ENCODE peak calls at places on chromosomes 1 and 21, in eight cellular contexts. E, S, P, F, K, C, D and U are unnamed samples.

GRCh38 chr1:2885001-2885400 is 83.5 kb upstream of the TTC34 start:
- DNase-seq in P (no peak), K (no peak), C (no peak), F (no peak), E (no peak), S (no peak), D (no peak), U (no peak)

GRCh38 chr1:66532798-66533783 is 862 bp upstream of the SGIP1 start:
- DNase-seq in E (peak), S (no peak), K (peak), F (no peak), D (no peak), C (no peak), P (no peak), U (no peak)

GRCh38 chr1:92411511-92411910 is 75.2 kb downstream of the GFI1 start:
- DNase-seq in F (no peak), S (no peak), K (no peak), P (no peak), C (no peak), E (no peak), D (no peak), U (no peak)

GRCh38 chr1:99171126-99171813 is 93.0 kb upstream of the PLPPR4 start:
- DNase-seq in P (no peak), F (no peak), S (no peak), K (no peak), E (no peak), C (peak), D (no peak), U (no peak)

GRCh38 chr21:45288441-45288841 is 746 bp upstream of the POFUT2 start:
- DNase-seq in P (no peak), K (no peak), E (no peak), F (no peak), S (no peak), D (no peak), C (no peak), U (peak)

GRCh38 chr1:40478276-40478675 is 1.2 kb downstream of the ZFP69 start:
- DNase-seq in K (no peak), D (no peak), E (no peak), F (no peak), C (no peak), S (no peak), P (no peak), U (no peak)

GRCh38 chr1:35111106-35111505 is 31.9 kb downstream of the ZMYM1 start:
- DNase-seq in D (no peak), F (no peak), C (no peak), P (no peak), S (peak), E (no peak), K (no peak), U (no peak)

GRCh38 chr1:39360726-39361125 is 130.7 kb upstream of the BMP8A start:
- DNase-seq in K (no peak), F (no peak), S (peak), D (no peak), C (no peak), P (no peak), E (peak), U (no peak)

GRCh38 chr1:21944261-21945074 is 7.4 kb upstream of the HSPG2 start:
- DNase-seq in E (peak), S (no peak), K (no peak), D (no peak), F (no peak), C (no peak), P (no peak), U (no peak)

GRCh38 chr1:198101716-198102453 is 54.9 kb upstream of the NEK7 start:
- DNase-seq in K (no peak), E (no peak), F (no peak), D (no peak), S (no peak), C (no peak), P (no peak), U (no peak)

GRCh38 chr1:247332215-247332900 is 691 bp upstream of the ZNF496 start:
- DNase-seq in K (peak), P (no peak), S (no peak), C (peak), E (peak), D (peak), F (peak), U (peak)

GRCh38 chr1:115717541-115717940 is 51.0 kb downstream of the CASQ2 start:
- DNase-seq in E (peak), K (peak), S (no peak), F (peak), P (peak), C (peak), D (no peak), U (peak)

GRCh38 chr1:3625151-3625907 is 514 bp downstream of the TPRG1L start:
- DNase-seq in D (peak), E (peak), K (no peak), C (peak), F (peak), P (no peak), S (no peak), U (no peak)

GRCh38 chr21:15063081-15063820 is 1.5 kb downstream of the NRIP1 start:
- DNase-seq in E (no peak), K (no peak), P (no peak), F (no peak), S (peak), D (no peak), C (no peak), U (no peak)

GRCh38 chr1:158283965-158284364 is 5.8 kb upstream of the CD1C start:
- DNase-seq in K (no peak), E (no peak), D (no peak), S (no peak), P (no peak), C (no peak), F (peak), U (no peak)

GRCh38 chr1:241592273-241592958 is 47.8 kb downstream of the CHML start:
- DNase-seq in F (peak), S (peak), C (no peak), D (no peak), P (peak), E (no peak), K (no peak), U (no peak)

GRCh38 chr1:212928323-212929281 is 21.7 kb upstream of the VASH2 start:
- DNase-seq in P (no peak), S (no peak), K (no peak), E (no peak), D (no peak), F (peak), C (no peak), U (no peak)

GRCh38 chr21:46413365-46413696 is 45.4 kb upstream of the DIP2A start:
- DNase-seq in F (no peak), D (no peak), C (no peak), S (peak), K (no peak), P (no peak), E (no peak), U (no peak)

GRCh38 chr21:41972511-41973205 is 18.8 kb upstream of the C2CD2 start:
- DNase-seq in P (no peak), S (no peak), E (no peak), K (peak), C (no peak), F (no peak), D (no peak), U (no peak)

GRCh38 chr1:72435025-72435424 is 152.7 kb upstream of the NEGR1 start:
- DNase-seq in P (no peak), S (peak), D (no peak), K (no peak), F (peak), E (no peak), C (no peak), U (no peak)

GRCh38 chr1:213250041-213250440 is 199.0 kb downstream of the RPS6KC1 start:
- DNase-seq in E (no peak), P (no peak), C (no peak), S (no peak), F (no peak), D (no peak), K (no peak), U (no peak)

GRCh38 chr1:184805667-184806295 is 51.1 kb upstream of the EDEM3 start:
- DNase-seq in K (peak), D (peak), S (peak), P (peak), F (peak), C (peak), E (peak), U (peak)

GRCh38 chr21:18493420-18493819 is 89.8 kb upstream of the TMPRSS15 start:
- DNase-seq in K (no peak), F (no peak), C (no peak), D (no peak), P (no peak), E (no peak), S (peak), U (no peak)

GRCh38 chr1:15206418-15207030 is 40.5 kb upstream of the FHAD1 start:
- DNase-seq in D (no peak), C (no peak), S (peak), E (no peak), F (peak), K (no peak), P (no peak), U (no peak)

GRCh38 chr1:211752317-211752716 is 76.9 kb upstream of the NEK2 start:
- DNase-seq in S (no peak), K (no peak), C (no peak), D (no peak), F (no peak), P (no peak), E (no peak), U (no peak)

GRCh38 chr1:211748810-211749209 is 73.4 kb upstream of the NEK2 start:
- DNase-seq in K (no peak), F (no peak), P (no peak), D (no peak), C (no peak), E (no peak), S (no peak), U (no peak)

GRCh38 chr1:211749251-211749650 is 73.8 kb upstream of the NEK2 start:
- DNase-seq in F (no peak), C (no peak), P (no peak), S (no peak), D (no peak), E (no peak), K (no peak), U (no peak)

GRCh38 chr1:211751438-211751837 is 76.0 kb upstream of the NEK2 start:
- DNase-seq in P (no peak), C (no peak), D (no peak), F (peak), K (no peak), E (no peak), S (no peak), U (no peak)

GRCh38 chr1:211750599-211750998 is 75.2 kb upstream of the NEK2 start:
- DNase-seq in S (no peak), F (no peak), P (no peak), D (no peak), E (no peak), K (no peak), C (no peak), U (no peak)
- TF ChIP-seq CTCF in S (no peak), F (no peak), P (no peak), D (no peak), E (no peak), K (no peak), C (no peak), U (no peak)

GRCh38 chr1:175376194-175376593 is 183.6 kb upstream of the KIAA0040 start:
- DNase-seq in K (no peak), S (no peak), D (no peak), E (no peak), P (peak), F (peak), C (no peak), U (no peak)
- TF ChIP-seq CTCF in K (no peak), S (peak), D (no peak), E (no peak), P (peak), F (peak), C (no peak), U (peak)

GRCh38 chr1:160777486-160778089 is 18.4 kb upstream of the LY9 start:
- DNase-seq in C (peak), E (peak), F (peak), S (no peak), K (no peak), P (peak), D (no peak), U (no peak)
- TF ChIP-seq CTCF in C (peak), E (peak), F (peak), S (peak), K (no peak), P (peak), D (peak), U (peak)

DNA sequence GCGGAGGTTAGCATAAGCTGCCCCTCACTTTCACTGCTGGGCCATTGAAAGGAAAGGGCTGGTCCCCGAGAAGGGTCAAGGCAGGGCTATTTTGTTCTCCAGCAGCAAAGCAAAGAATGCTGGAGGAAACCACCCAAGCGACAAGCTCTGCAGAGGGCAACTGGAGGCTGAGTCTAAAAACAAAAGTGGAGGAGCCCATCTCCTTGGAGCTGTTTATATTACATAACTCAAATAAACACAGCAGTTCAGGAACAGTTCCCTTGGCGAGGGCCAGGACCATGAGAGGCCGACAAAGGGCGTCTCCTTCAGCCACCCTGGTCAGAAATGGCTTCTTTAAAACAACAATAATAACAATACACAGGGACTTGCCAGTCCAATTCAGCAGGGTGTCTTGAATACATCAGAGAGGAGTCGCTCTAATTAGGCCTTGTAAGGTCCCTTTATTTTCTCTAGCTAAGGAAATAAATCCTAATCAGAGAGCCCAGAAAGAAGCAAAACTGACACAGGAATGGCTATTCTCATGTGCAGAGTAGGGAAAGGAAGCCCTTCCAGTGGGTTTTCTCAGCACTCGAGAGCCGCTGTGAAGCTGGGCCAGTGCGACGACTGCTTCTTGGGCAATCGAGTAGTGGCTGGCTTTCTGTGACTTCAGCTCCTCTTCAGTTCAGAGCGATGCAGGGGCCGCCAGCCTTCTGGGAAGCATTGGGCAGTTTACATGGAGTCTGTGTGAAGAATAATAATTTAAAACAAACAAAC is 57.0 kb upstream of the TARBP1 start:
- DNase-seq in D (no peak), P (no peak), E (no peak), F (no peak), C (no peak), S (no peak), K (peak), U (no peak)
- TF ChIP-seq CTCF in D (no peak), P (no peak), E (no peak), F (no peak), C (no peak), S (no peak), K (no peak), U (no peak)

DNA sequence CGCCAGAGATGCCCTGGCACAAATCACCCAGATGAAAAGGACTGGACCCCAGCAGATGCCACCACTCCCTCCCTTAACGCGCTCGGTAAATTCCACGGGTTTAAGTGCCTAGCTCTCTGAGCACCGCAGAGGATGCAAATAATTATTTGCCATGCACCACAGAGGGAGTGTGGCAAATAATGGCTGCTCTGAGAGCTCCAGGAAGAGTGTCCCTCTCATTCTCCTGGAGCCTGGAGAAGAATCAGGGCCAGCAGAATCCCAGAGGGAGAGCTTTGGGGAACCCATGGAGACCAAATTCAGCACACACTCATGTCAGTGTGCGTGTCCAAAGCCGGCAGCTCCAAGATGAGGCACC is 667 bp downstream of the HHIPL2 start:
- DNase-seq in F (no peak), D (no peak), K (no peak), P (no peak), E (no peak), S (no peak), C (no peak), U (no peak)
- TF ChIP-seq CTCF in F (no peak), D (no peak), K (no peak), P (no peak), E (no peak), S (no peak), C (no peak), U (no peak)

GRCh38 chr1:114384922-114385321 is 126.1 kb downstream of the TRIM33 start:
- DNase-seq in C (no peak), E (no peak), F (no peak), S (no peak), P (no peak), K (no peak), D (no peak), U (no peak)
- TF ChIP-seq CTCF in C (no peak), E (no peak), F (no peak), S (no peak), P (no peak), K (no peak), D (no peak), U (no peak)

DNA sequence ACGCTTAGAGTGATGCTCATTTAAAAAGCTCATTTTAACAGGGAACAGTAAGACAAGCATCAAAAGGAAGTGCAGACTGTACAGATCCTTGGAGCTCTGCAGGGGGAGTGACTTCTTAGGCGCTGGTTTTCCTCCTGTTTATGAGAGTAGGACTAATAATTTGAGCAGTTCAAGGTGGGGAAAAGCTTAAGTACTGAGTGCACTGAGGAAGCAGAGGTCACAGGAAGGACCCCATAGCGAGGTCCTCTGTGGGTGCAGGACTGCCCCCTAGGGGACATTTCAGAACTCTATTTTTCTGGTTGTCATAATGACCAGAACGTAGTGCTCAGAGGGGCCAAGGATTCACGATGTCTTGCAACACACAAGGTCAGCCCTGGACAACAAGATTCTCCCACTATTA is 112.1 kb downstream of the HLCS start:
- DNase-seq in K (no peak), D (no peak), C (peak), P (no peak), E (peak), S (no peak), F (peak), U (peak)
- TF ChIP-seq CTCF in K (no peak), D (no peak), C (peak), P (peak), E (peak), S (peak), F (peak), U (peak)